ENCODE peak calls at places on chromosomes 12 and 14, in eight cellular contexts. U, F, J, Z, K, H, D and C are unnamed samples.

GRCh38 chr14:51283402-51283825 is 43.4 kb downstream of the TMX1 start:
- DNase-seq in D (peak; percentile 95), F (peak; percentile 85), K (no peak), U (no peak), J (no peak), Z (peak; percentile 66), H (no peak), C (no peak)

GRCh38 chr12:127509066-127509778 is 757.7 kb upstream of the TMEM132C start:
- DNase-seq in D (peak; percentile 90), U (no peak), J (no peak), K (no peak), Z (no peak), F (no peak), H (no peak), C (no peak)

GRCh38 chr14:101056446-101056845 is 152.9 kb upstream of the RTL1 start:
- DNase-seq in U (no peak), D (no peak), J (no peak), H (no peak), F (no peak), K (no peak), Z (no peak), C (no peak)

GRCh38 chr12:78759387-78759786 is 105.2 kb upstream of the SYT1 start:
- DNase-seq in H (no peak), D (peak; percentile 38), J (no peak), U (no peak), F (peak; percentile 29), Z (no peak), K (no peak), C (no peak)

GRCh38 chr14:60658909-60659585 is 9.8 kb upstream of the SIX1 start:
- DNase-seq in U (no peak), J (no peak), F (peak; percentile 65), K (no peak), D (no peak), H (no peak), Z (no peak), C (no peak)

GRCh38 chr12:48023386-48023785 is 19.1 kb upstream of the COL2A1 start:
- DNase-seq in Z (no peak), K (no peak), F (no peak), U (no peak), H (no peak), D (no peak), J (no peak), C (no peak)

GRCh38 chr12:59322473-59322872 is 273.4 kb upstream of the SLC16A7 start:
- DNase-seq in Z (no peak), F (no peak), H (no peak), J (no peak), D (no peak), U (no peak), K (no peak), C (no peak)

GRCh38 chr12:29907486-29907885 is 123.7 kb upstream of the TMTC1 start:
- DNase-seq in J (no peak), U (no peak), K (no peak), F (no peak), H (no peak), D (peak; percentile 2), Z (no peak), C (no peak)

GRCh38 chr14:104957146-104958113 is 20.7 kb downstream of the AHNAK2 start:
- DNase-seq in F (no peak), K (no peak), U (peak; percentile 71), H (no peak), J (no peak), Z (no peak), D (no peak), C (peak; percentile 34)

GRCh38 chr12:51593539-51593938 is 2.5 kb downstream of the SCN8A start:
- DNase-seq in J (no peak), D (peak; percentile 60), U (no peak), Z (no peak), K (no peak), F (peak; percentile 59), H (no peak), C (no peak)

GRCh38 chr14:91996951-91997371 is 42.9 kb downstream of the TRIP11 start:
- DNase-seq in J (no peak), U (no peak), K (no peak), H (no peak), D (peak; percentile 75), Z (peak; percentile 77), F (peak; percentile 92), C (no peak)

GRCh38 chr14:21510735-21511657 is at the start of gene METTL3:
- DNase-seq in K (peak; percentile 92), Z (peak; percentile 89), H (peak; percentile 98), F (peak; percentile 99), D (peak; percentile 99), U (peak; percentile 99), J (peak; percentile 97), C (peak; percentile 98)

GRCh38 chr12:69510176-69510827 is 40.1 kb downstream of the FRS2 start:
- DNase-seq in F (no peak), H (no peak), J (no peak), U (no peak), K (no peak), Z (no peak), D (no peak), C (no peak)

GRCh38 chr12:2580821-2581220 is 213.9 kb upstream of the FKBP4 start:
- DNase-seq in Z (no peak), D (peak; percentile 14), H (no peak), F (no peak), K (no peak), J (no peak), U (peak; percentile 6), C (no peak)

GRCh38 chr12:2581293-2582045 is 213.3 kb upstream of the FKBP4 start:
- DNase-seq in H (no peak), Z (no peak), J (no peak), F (no peak), K (no peak), U (peak; percentile 35), D (no peak), C (no peak)

GRCh38 chr12:2583642-2584041 is 211.1 kb upstream of the FKBP4 start:
- DNase-seq in Z (no peak), K (no peak), U (no peak), H (no peak), F (no peak), J (no peak), D (no peak), C (no peak)

GRCh38 chr12:2586159-2587035 is 208.4 kb upstream of the FKBP4 start:
- DNase-seq in U (peak; percentile 12), D (peak; percentile 50), J (no peak), Z (no peak), K (no peak), H (no peak), F (peak; percentile 49), C (no peak)

DNA sequence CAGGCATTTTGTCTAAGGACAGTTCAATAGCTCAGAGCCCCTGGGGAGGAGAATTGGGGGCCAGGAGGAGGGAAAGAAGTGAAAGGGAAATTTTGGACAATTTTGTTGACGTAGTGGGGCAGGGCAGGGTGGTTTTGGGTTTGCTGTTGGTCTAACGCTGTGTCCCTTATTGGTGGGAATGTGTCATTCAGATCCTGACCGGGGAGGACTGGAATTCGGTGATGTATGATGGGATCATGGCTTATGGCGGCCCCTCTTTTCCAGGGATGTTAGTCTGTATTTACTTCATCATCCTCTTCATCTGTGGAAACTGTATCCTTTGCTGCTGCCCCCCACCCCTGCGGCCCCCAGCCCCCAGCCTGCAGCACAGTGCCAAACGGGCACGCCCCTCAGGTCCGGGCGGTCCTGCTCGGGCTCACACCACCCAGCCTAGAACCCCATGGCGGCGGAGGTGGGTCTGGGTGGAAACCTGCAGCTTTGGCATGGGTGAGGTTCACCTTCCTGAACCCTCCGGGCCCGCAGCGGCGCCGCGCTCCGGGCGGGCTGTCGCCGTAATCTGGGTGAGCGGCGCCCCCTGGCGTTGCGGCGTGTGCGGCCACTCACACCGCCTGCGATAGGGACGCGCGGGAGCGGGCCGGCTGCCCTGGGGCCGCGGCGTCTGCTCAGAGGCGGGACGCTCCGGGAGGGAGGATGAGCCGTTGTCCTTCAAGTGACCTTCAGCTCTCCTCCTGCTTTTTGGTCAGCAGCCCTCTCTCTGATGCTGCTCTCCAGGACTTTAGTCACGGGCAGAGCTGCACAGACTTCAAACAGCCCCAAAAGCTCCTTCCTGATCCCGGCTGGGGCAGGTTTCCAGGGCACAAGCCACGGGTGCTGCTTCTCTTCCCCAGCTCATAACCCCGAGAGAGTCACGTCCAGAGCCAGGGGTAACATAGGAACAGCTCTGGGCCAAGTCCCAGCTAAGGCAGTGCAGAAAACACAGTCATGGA is 211.8 kb upstream of the FKBP4 start:
- DNase-seq in F (peak; percentile 65), D (peak; percentile 28), H (peak; percentile 54), K (peak; percentile 40), Z (no peak), J (no peak), U (no peak), C (peak; percentile 73)
- H3K4me3 ChIP-seq in F (no peak overlapping the region), D (no peak overlapping the region), H (no peak overlapping the region), K (no peak overlapping the region), Z (no peak overlapping the region), J (peak overlapping the region; percentile 41), U (no peak overlapping the region), C (no peak overlapping the region)

GRCh38 chr12:118446247-118446646 is 69.9 kb downstream of the SUDS3 start:
- DNase-seq in Z (no peak), H (no peak), J (no peak), F (no peak), D (no peak), K (no peak), U (no peak), C (no peak)
- TF ChIP-seq CTCF in Z (no peak), H (no peak), J (no peak), F (no peak), D (no peak), K (no peak), U (peak; percentile 14), C (no peak)

DNA sequence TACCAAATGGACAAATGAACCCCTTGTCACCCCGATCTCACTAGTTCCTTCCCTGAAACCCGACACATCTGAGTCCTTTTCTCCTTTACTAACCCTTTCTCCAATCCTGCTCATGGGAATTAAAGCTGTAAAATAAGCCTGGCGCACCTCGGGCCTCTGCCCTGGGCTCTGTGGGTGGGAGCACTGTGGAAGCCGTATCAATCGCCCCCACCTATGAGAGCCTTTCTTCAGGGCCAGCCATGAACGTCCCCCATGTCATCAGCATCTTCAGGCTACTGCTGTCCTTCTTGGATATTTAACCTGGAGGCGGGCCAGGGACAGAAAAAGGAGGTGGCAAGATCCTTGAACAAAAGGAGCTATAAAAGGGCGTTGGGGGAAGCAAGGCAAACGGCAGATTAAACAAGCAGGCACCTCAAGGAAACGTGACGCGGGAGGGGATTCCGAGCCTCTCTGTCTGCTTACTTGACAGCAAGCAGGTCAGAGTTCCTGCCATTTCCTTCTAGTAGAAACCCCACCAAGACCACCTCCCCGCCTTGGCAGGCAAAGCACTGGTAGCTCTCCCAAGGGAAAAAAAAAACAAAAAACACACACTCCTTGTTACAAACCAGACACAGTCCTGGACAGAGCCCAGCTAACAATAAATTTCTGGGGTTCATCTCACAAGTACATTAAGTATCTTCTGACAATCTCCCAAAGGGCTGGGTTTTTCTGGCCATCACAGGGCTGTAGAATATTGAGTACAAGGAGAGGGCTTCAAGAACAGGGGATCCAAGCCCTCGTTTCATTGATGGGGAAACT is 62.9 kb downstream of the DPF3 start:
- DNase-seq in J (no peak), D (peak; percentile 15), U (no peak), F (no peak), H (no peak), K (no peak), Z (no peak), C (no peak)
- H3K4me3 ChIP-seq in J (no peak overlapping the region), D (no peak overlapping the region), U (no peak overlapping the region), F (no peak overlapping the region), H (no peak overlapping the region), K (no peak overlapping the region), Z (no peak overlapping the region), C (no peak overlapping the region)

DNA sequence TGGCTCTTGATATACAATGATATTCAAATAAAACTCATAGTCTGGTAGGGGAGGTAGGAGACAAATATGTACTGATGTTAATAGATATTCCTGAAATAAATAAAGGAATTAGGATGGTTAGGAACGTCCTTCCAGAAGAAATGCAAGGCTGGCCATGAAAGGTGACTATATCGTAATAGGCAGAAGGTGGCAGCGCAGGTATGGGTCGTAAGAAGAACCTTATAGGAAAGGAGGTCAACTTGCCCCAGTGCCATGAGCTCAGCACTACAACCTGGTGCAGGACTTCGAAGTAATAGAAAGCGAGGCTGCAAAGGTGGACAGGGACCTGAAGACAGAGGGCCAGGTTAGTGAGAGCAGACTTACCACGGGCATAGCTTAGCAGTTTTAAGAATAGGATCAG is 55.3 kb upstream of the FGD4 start:
- DNase-seq in H (no peak), U (no peak), Z (no peak), D (no peak), J (no peak), F (no peak), K (no peak), C (no peak)
- TF ChIP-seq CTCF in H (no peak), U (peak; percentile 18), Z (no peak), D (no peak), J (no peak), F (no peak), K (no peak), C (no peak)